ENCODE peak calls at places on chromosomes 4 and X, in ten cellular contexts. J is lower leg skin, V is adrenal gland, O is left ventricle myocardium inferior, Y is GM20000, B is AG04450, Z is PC-3, I is endothelial cell of umbilical vein, N is heart right ventricle, C is AG10803. W is an unnamed sample.

GRCh38 chr4:8709729-8710360 is 117.3 kb downstream of the CPZ start:
- DNase-seq in J (peak), V (no peak), O (peak), Y (no peak), B (no peak), Z (no peak), I (no peak), N (no peak), C (no peak), W (no peak)

GRCh38 chr4:180937083-180937482 is 1306.1 kb upstream of the TENM3 start:
- DNase-seq in J (no peak), V (no peak), O (no peak), Y (no peak), B (no peak), Z (no peak), I (no peak), N (no peak), C (no peak), W (no peak)

GRCh38 chr4:20273793-20274192 is 22.1 kb downstream of the SLIT2 start:
- DNase-seq in J (no peak), V (peak), O (no peak), Y (no peak), B (no peak), Z (no peak), I (no peak), N (no peak), C (no peak), W (no peak)

GRCh38 chrX:24079405-24079804 is 24.6 kb downstream of the EIF2S3 start:
- DNase-seq in J (no peak), V (no peak), O (no peak), Y (no peak), B (no peak), Z (no peak), I (no peak), N (no peak), C (no peak), W (no peak)

GRCh38 chr4:75180790-75181776 is 248.2 kb downstream of the PARM1 start:
- DNase-seq in J (no peak), V (peak), O (no peak), Y (peak), B (no peak), Z (peak), I (no peak), N (peak), C (peak), W (no peak)

GRCh38 chrX:123648028-123648810 is 84.6 kb downstream of the THOC2 start:
- DNase-seq in J (no peak), V (no peak), O (no peak), Y (no peak), B (peak), Z (peak), I (peak), N (no peak), C (peak), W (no peak)

GRCh38 chrX:1322393-1322792 is 14.2 kb upstream of the IL3RA start:
- DNase-seq in J (no peak), V (no peak), O (no peak), Y (no peak), B (no peak), Z (peak), I (no peak), N (no peak), C (no peak), W (no peak)

GRCh38 chr4:158667651-158668198 is 4.0 kb downstream of the C4orf46 start:
- DNase-seq in J (no peak), V (no peak), O (no peak), Y (peak), B (no peak), Z (peak), I (peak), N (no peak), C (peak), W (no peak)

GRCh38 chr4:143616771-143617170 is 83.7 kb downstream of the FREM3 start:
- DNase-seq in J (no peak), V (no peak), O (no peak), Y (peak), B (no peak), Z (peak), I (no peak), N (no peak), C (peak), W (no peak)

GRCh38 chr4:153013202-153013988 is 77.3 kb downstream of the FHDC1 start:
- DNase-seq in J (no peak), V (no peak), O (no peak), Y (no peak), B (no peak), Z (no peak), I (no peak), N (no peak), C (no peak), W (no peak)

GRCh38 chr4:33060873-33061542 is 2340.8 kb downstream of the PCDH7 start:
- DNase-seq in J (no peak), V (peak), O (no peak), Y (no peak), B (peak), Z (peak), I (no peak), N (peak), C (peak), W (no peak)

GRCh38 chrX:155966876-155967275 is 30.6 kb upstream of the IL9R start:
- DNase-seq in J (no peak), V (peak), O (no peak), Y (peak), B (no peak), Z (peak), I (no peak), N (no peak), C (no peak), W (no peak)

GRCh38 chrX:87338510-87338909 is 179.1 kb upstream of the KLHL4 start:
- DNase-seq in J (no peak), V (no peak), O (no peak), Y (no peak), B (no peak), Z (peak), I (peak), N (no peak), C (no peak), W (no peak)

GRCh38 chr4:130336585-130337217 is 1240.7 kb downstream of the C4orf33 start:
- DNase-seq in J (no peak), V (no peak), O (no peak), Y (peak), B (no peak), Z (no peak), I (peak), N (no peak), C (peak), W (no peak)

GRCh38 chr4:110484767-110485166 is 8.8 kb downstream of the ENPEP start:
- DNase-seq in J (no peak), V (no peak), O (no peak), Y (no peak), B (peak), Z (peak), I (peak), N (peak), C (peak), W (no peak)

GRCh38 chrX:42920752-42921151 is 142.8 kb upstream of the PPP1R2C start:
- DNase-seq in J (no peak), V (no peak), O (no peak), Y (no peak), B (no peak), Z (no peak), I (no peak), N (no peak), C (no peak), W (no peak)

GRCh38 chrX:97524997-97525396 is 641.3 kb downstream of the RPA4 start:
- DNase-seq in J (no peak), V (no peak), O (no peak), Y (no peak), B (no peak), Z (peak), I (peak), N (no peak), C (peak), W (no peak)

GRCh38 chr4:20904966-20905365 is 204.7 kb downstream of the PACRGL start:
- DNase-seq in J (no peak), V (no peak), O (no peak), Y (no peak), B (no peak), Z (no peak), I (no peak), N (no peak), C (no peak), W (no peak)

GRCh38 chrX:96692454-96692853 is 7.8 kb downstream of the DIAPH2 start:
- DNase-seq in J (no peak), V (no peak), O (no peak), Y (no peak), B (no peak), Z (no peak), I (no peak), N (no peak), C (peak), W (no peak)

DNA sequence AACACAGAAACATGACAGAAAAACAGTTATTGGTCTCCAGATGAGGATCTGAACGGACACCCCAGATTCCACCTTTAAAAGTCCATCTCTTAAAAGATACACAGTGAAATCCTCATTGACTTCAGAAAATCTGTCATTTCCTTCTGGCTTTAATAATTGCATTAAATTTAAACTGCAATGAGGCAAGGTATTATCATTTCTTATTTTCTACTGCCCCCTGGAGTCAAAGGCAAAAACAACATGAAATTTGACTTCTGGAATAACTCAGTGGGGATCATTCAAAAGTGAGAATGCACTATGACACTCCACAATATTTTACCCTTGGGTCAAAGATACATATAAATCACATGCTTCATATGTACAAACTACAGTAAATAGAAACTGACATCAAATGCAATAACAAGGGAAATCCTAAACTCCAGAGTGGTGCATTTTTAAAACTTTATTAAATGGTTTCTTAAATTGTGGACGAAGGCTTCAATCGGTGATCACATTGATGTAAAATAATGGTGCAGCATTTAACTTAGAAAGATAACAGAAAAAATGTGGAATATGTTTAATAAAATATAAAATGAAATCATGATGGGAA is 56.4 kb upstream of the SPANXN1 start:
- DNase-seq in J (no peak), V (no peak), O (no peak), Y (no peak), B (no peak), Z (peak), I (no peak), N (no peak), C (peak), W (no peak)
- TF ChIP-seq CTCF in J (no peak), V (peak), O (peak), Y (no peak), B (no peak), Z (peak), I (no peak), N (peak), C (peak), W (peak)

DNA sequence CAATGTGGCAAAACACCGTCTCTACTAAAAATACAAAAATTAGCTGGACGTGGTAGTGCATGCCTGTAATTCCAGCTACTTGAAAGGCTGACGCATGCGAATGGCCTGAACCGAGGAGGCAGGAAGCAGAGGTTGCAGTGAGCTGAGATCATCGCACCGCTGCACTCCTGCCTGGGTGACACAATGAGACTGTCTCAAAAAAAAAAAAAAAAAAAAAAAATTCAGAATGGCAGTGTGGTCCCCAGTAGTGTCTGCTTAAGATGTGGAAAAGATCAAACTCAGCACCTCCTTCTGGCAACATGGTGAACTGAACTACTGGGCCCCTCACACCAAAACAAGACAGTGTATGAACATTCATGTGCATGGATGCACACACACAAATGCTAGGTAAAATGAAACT is 32.2 kb downstream of the SMS start:
- DNase-seq in J (no peak), V (no peak), O (no peak), Y (no peak), B (peak), Z (peak), I (peak), N (no peak), C (peak), W (no peak)
- TF ChIP-seq CTCF in J (no peak), V (no peak), O (no peak), Y (no peak), B (no peak), Z (peak), I (no peak), N (no peak), C (peak), W (peak)

GRCh38 chr4:56388311-56388710 is 1.0 kb upstream of the AASDH start:
- DNase-seq in J (no peak), V (no peak), O (no peak), Y (no peak), B (no peak), Z (peak), I (peak), N (no peak), C (no peak), W (no peak)

GRCh38 chr4:56391270-56391669 is 4.0 kb upstream of the AASDH start:
- DNase-seq in J (no peak), V (no peak), O (no peak), Y (no peak), B (no peak), Z (no peak), I (no peak), N (no peak), C (no peak), W (no peak)

GRCh38 chr4:56387023-56388001 is at the start of gene AASDH:
- DNase-seq in J (peak), V (peak), O (peak), Y (peak), B (peak), Z (peak), I (peak), N (peak), C (peak), W (peak)

GRCh38 chr4:56386091-56386490 is 1.2 kb downstream of the AASDH start:
- DNase-seq in J (no peak), V (no peak), O (no peak), Y (no peak), B (no peak), Z (no peak), I (no peak), N (no peak), C (no peak), W (no peak)

GRCh38 chr4:56389558-56389957 is 2.3 kb upstream of the AASDH start:
- DNase-seq in J (no peak), V (no peak), O (no peak), Y (no peak), B (no peak), Z (no peak), I (no peak), N (no peak), C (no peak), W (no peak)
- TF ChIP-seq CTCF in J (no peak), V (no peak), O (no peak), Y (no peak), B (no peak), Z (no peak), I (no peak), N (no peak), C (no peak), W (no peak)

DNA sequence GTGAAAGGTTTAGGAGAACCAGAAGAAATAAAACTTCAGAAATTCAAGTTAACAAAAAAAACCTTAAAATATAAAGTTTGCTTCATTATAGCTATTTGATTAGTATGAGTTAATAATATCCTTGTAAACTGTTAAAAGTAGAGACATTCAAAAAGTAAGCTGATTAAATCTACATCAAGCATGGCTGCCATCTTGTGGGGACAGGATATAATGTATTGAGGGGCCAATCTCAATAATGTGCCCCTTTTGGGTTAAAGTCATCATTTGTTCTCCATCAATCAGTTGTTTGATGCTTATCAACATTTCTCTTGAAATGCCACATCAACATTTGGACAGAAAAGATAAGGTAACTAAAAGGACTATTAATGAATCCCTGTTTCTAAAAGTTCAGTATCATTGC is 4.6 kb upstream of the GRID2 start:
- DNase-seq in J (no peak), V (no peak), O (no peak), Y (no peak), B (no peak), Z (peak), I (no peak), N (no peak), C (no peak), W (no peak)
- TF ChIP-seq CTCF in J (no peak), V (no peak), O (peak), Y (no peak), B (peak), Z (peak), I (no peak), N (no peak), C (no peak), W (peak)

GRCh38 chr4:87224036-87224923 is 3.9 kb upstream of the KLHL8 start:
- DNase-seq in J (no peak), V (no peak), O (no peak), Y (no peak), B (no peak), Z (no peak), I (no peak), N (no peak), C (no peak), W (no peak)

GRCh38 chr4:87219648-87220093 is 747 bp downstream of the KLHL8 start:
- DNase-seq in J (no peak), V (peak), O (peak), Y (peak), B (no peak), Z (peak), I (no peak), N (peak), C (peak), W (no peak)

GRCh38 chr4:87216469-87216868 is 3.9 kb downstream of the KLHL8 start:
- DNase-seq in J (no peak), V (no peak), O (no peak), Y (no peak), B (no peak), Z (peak), I (no peak), N (no peak), C (no peak), W (no peak)

GRCh38 chr4:87220094-87220831 is at the start of gene KLHL8:
- DNase-seq in J (peak), V (peak), O (peak), Y (peak), B (peak), Z (peak), I (peak), N (peak), C (peak), W (no peak)
- TF ChIP-seq CTCF in J (no peak), V (no peak), O (peak), Y (no peak), B (peak), Z (no peak), I (peak), N (peak), C (peak), W (peak)

GRCh38 chr4:47840291-47840690 is 2.4 kb upstream of the CORIN start:
- DNase-seq in J (no peak), V (no peak), O (no peak), Y (no peak), B (no peak), Z (no peak), I (no peak), N (no peak), C (no peak), W (no peak)

GRCh38 chr4:47837582-47838294 is at the start of gene CORIN:
- DNase-seq in J (no peak), V (no peak), O (no peak), Y (no peak), B (no peak), Z (peak), I (no peak), N (no peak), C (no peak), W (peak)

GRCh38 chr4:47838445-47838844 is 578 bp upstream of the CORIN start:
- DNase-seq in J (no peak), V (no peak), O (no peak), Y (no peak), B (no peak), Z (peak), I (no peak), N (no peak), C (no peak), W (no peak)

GRCh38 chr4:47836655-47837581 is 949 bp downstream of the CORIN start:
- DNase-seq in J (peak), V (peak), O (peak), Y (peak), B (peak), Z (peak), I (peak), N (peak), C (peak), W (peak)

DNA sequence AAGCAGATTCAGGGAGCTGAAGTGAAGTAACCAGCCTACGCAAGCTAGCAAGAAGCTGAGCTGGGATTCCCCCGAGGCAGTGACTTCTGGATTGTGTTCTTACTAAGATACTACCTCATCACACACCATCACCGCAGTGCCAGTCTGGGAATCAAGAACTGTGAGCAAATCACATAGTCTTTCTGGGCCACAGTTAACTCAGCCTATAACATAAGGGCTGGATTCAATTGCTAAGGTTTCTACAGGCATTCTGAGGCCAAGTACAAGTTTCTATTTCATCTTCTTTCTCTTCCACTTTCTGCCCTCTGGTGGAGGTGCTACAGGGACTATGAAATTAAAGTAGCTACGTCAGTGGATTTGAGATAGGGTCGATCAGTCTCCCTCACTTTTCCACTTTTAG is 1.4 kb upstream of the CORIN start:
- DNase-seq in J (no peak), V (peak), O (no peak), Y (peak), B (no peak), Z (no peak), I (no peak), N (peak), C (peak), W (no peak)
- TF ChIP-seq CTCF in J (no peak), V (no peak), O (peak), Y (peak), B (peak), Z (peak), I (no peak), N (peak), C (peak), W (peak)

DNA sequence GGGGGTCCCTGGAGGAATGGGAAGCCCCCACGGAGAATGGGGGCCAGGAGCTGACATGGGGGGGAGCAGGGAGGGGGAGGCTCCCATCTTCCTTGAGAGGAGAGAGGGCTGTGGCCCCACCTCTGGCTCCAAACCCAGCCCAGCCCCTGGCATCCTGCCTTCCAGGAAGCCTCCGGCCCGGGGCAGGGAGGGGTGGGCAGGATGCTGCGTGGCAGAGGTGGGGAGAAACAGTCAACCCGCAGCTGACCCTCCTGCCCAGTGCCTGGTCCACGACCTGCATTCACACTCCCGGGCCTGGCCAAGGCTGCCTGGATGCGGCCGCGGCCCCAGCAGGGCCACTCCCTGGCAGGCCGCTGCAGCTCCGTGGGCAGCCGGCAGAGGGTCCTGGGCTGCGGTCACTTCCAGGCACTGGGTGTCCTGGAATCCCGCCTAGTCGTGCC is 39.0 kb downstream of the CPLX1 start:
- DNase-seq in J (peak), V (peak), O (no peak), Y (no peak), B (no peak), Z (no peak), I (peak), N (peak), C (no peak), W (peak)
- TF ChIP-seq CTCF in J (no peak), V (no peak), O (peak), Y (no peak), B (no peak), Z (no peak), I (peak), N (peak), C (no peak), W (no peak)

DNA sequence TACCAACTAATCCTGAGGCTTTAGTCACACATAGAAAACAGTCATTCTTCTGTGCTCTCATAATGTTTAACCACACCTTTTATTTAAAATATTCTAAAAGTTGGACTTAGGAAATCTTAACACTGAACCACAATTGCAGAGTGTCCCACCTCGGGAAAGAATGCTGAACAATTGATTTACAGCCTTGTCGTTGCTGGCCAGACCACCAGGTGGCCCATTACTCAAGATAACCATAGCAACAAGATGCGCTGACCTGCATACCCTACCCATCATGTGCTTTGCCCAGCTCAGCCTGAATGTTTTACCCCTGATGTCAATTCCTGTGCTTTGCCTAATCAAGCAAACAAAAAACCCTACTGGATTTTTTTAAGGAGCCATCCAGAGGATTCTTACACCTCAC is 100.7 kb downstream of the ARSJ start:
- DNase-seq in J (no peak), V (no peak), O (no peak), Y (no peak), B (peak), Z (peak), I (peak), N (no peak), C (peak), W (no peak)
- TF ChIP-seq CTCF in J (no peak), V (no peak), O (peak), Y (no peak), B (peak), Z (peak), I (peak), N (peak), C (no peak), W (peak)

W was measured in chondrocyte.